ENCODE peak calls at places on chromosomes 7 and 10, in four cellular contexts. One of them, this sample, is unnamed.

GRCh38 chr7:147240468-147240867 is 1123.9 kb downstream of the CNTNAP2 start:
- DNase-seq in CD4-positive, CD25-positive, alpha-beta regulatory T cell: no peak
- DNase-seq in pancreas: no peak
- DNase-seq in suprapubic skin: no peak
- DNase-seq in this sample: no peak

GRCh38 chr7:90594791-90595317 is 1.3 kb upstream of the CDK14 start:
- DNase-seq in pancreas: no peak
- DNase-seq in CD4-positive, CD25-positive, alpha-beta regulatory T cell: no peak
- DNase-seq in suprapubic skin: no peak
- DNase-seq in this sample: no peak

GRCh38 chr10:83372646-83373045 is 766.7 kb upstream of the GHITM start:
- DNase-seq in pancreas: no peak
- DNase-seq in suprapubic skin: no peak
- DNase-seq in CD4-positive, CD25-positive, alpha-beta regulatory T cell: no peak
- DNase-seq in this sample: no peak

GRCh38 chr10:62815373-62816111 is 624 bp downstream of the EGR2 start:
- DNase-seq in suprapubic skin: no peak
- DNase-seq in pancreas: no peak
- DNase-seq in CD4-positive, CD25-positive, alpha-beta regulatory T cell: peak; percentile 44
- DNase-seq in this sample: peak; percentile 28

GRCh38 chr7:104267701-104268368 is 60.0 kb upstream of the ORC5 start:
- DNase-seq in pancreas: no peak
- DNase-seq in CD4-positive, CD25-positive, alpha-beta regulatory T cell: no peak
- DNase-seq in suprapubic skin: no peak
- DNase-seq in this sample: no peak

GRCh38 chr7:7581531-7582179 is 15.0 kb downstream of the MIOS start:
- DNase-seq in suprapubic skin: no peak
- DNase-seq in pancreas: no peak
- DNase-seq in CD4-positive, CD25-positive, alpha-beta regulatory T cell: no peak
- DNase-seq in this sample: no peak

GRCh38 chr7:73851410-73852338 is 9.3 kb upstream of the TMEM270 start:
- DNase-seq in suprapubic skin: no peak
- DNase-seq in pancreas: no peak
- DNase-seq in CD4-positive, CD25-positive, alpha-beta regulatory T cell: peak; percentile 87
- DNase-seq in this sample: no peak

GRCh38 chr7:47373871-47374451 is 207.9 kb downstream of the TNS3 start:
- DNase-seq in CD4-positive, CD25-positive, alpha-beta regulatory T cell: no peak
- DNase-seq in pancreas: peak; percentile 86
- DNase-seq in suprapubic skin: peak; percentile 13
- DNase-seq in this sample: no peak

GRCh38 chr7:5638994-5639393 is 142.5 kb downstream of the RNF216 start:
- DNase-seq in pancreas: no peak
- DNase-seq in suprapubic skin: no peak
- DNase-seq in CD4-positive, CD25-positive, alpha-beta regulatory T cell: no peak
- DNase-seq in this sample: no peak

GRCh38 chr7:96219382-96220130 is 102.3 kb downstream of the SLC25A13 start:
- DNase-seq in pancreas: no peak
- DNase-seq in CD4-positive, CD25-positive, alpha-beta regulatory T cell: no peak
- DNase-seq in suprapubic skin: no peak
- DNase-seq in this sample: no peak

GRCh38 chr10:8563478-8563877 is 509.0 kb downstream of the GATA3 start:
- DNase-seq in suprapubic skin: no peak
- DNase-seq in CD4-positive, CD25-positive, alpha-beta regulatory T cell: peak; percentile 7
- DNase-seq in pancreas: no peak
- DNase-seq in this sample: no peak

GRCh38 chr10:35462491-35462934 is 126.2 kb downstream of the CCNY start:
- DNase-seq in pancreas: no peak
- DNase-seq in CD4-positive, CD25-positive, alpha-beta regulatory T cell: peak; percentile 77
- DNase-seq in suprapubic skin: no peak
- DNase-seq in this sample: no peak

GRCh38 chr10:35463105-35463867 is 127.0 kb downstream of the CCNY start:
- DNase-seq in pancreas: no peak
- DNase-seq in suprapubic skin: no peak
- DNase-seq in CD4-positive, CD25-positive, alpha-beta regulatory T cell: peak; percentile 60
- DNase-seq in this sample: no peak

GRCh38 chr10:35459449-35459847 is 123.1 kb downstream of the CCNY start:
- DNase-seq in CD4-positive, CD25-positive, alpha-beta regulatory T cell: peak; percentile 94
- DNase-seq in pancreas: no peak
- DNase-seq in suprapubic skin: no peak
- DNase-seq in this sample: no peak

GRCh38 chr10:35458500-35459448 is 122.5 kb downstream of the CCNY start:
- DNase-seq in pancreas: no peak
- DNase-seq in CD4-positive, CD25-positive, alpha-beta regulatory T cell: peak; percentile 38
- DNase-seq in suprapubic skin: no peak
- DNase-seq in this sample: no peak

GRCh38 chr10:35460852-35461460 is 124.6 kb downstream of the CCNY start:
- DNase-seq in pancreas: no peak
- DNase-seq in suprapubic skin: no peak
- DNase-seq in CD4-positive, CD25-positive, alpha-beta regulatory T cell: no peak
- DNase-seq in this sample: no peak
- H3K4me1 ChIP-seq in pancreas: peaks cover 8% of the 10 kb centered on the region
- H3K4me1 ChIP-seq in suprapubic skin: peaks cover 41% of the 10 kb centered on the region
- H3K4me1 ChIP-seq in CD4-positive, CD25-positive, alpha-beta regulatory T cell: peaks cover 44% of the 10 kb centered on the region
- H3K4me1 ChIP-seq in this sample: peaks cover 17% of the 10 kb centered on the region

GRCh38 chr7:25517906-25518305 is 289.6 kb upstream of the NPVF start:
- DNase-seq in suprapubic skin: no peak
- DNase-seq in CD4-positive, CD25-positive, alpha-beta regulatory T cell: no peak
- DNase-seq in pancreas: no peak
- DNase-seq in this sample: no peak
- H3K27ac ChIP-seq in suprapubic skin: no peak overlapping the region
- H3K27ac ChIP-seq in CD4-positive, CD25-positive, alpha-beta regulatory T cell: no peak overlapping the region
- H3K27ac ChIP-seq in pancreas: no peak overlapping the region
- H3K27ac ChIP-seq in this sample: no peak overlapping the region

DNA sequence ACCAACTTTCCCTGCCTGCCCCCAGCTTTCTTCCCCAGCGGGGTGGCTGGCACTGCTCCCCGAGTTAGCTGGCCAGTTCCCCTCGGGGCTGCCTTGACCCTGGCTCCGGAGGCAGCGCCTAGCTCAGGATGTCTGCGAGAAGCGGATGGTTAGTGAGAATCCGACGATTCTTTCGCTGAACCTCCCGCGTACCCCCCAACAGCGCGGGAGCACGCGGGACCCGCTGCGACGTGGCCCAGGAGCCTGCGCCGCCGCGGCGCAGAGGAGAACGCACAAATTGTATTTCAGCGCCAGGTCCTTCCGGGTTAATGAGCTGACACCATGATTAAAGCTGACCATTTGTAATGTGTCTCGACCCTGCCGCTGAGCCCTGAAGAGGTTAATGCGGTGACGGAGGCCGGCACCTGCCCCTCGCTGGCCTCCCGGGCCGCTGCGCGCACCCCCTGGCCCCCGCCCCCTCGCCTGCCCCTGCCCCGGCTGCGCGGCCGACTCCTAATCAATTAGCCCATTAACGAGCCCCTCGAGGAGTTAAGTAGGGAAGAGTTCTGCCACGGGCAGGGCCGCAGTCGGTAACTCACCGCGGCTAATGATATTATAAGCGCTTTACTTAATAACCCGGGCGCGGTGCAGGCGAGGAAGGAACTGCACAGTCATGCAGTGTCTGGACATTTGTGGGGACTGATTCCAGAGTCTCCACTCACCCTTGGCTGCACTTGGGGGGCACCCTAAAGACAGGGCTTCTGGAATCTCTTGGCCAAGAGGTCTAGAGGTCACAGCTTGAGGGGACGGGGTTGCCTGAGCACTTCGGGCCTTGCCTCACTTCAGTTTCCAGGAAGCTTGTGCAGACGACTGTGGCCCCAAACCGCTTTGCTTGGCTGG is 1.7 kb upstream of the HMX2 start:
- DNase-seq in suprapubic skin: no peak
- DNase-seq in pancreas: no peak
- DNase-seq in CD4-positive, CD25-positive, alpha-beta regulatory T cell: no peak
- DNase-seq in this sample: no peak
- H3K4me3 ChIP-seq in suprapubic skin: peak overlapping the region; percentile 5
- H3K4me3 ChIP-seq in pancreas: no peak overlapping the region
- H3K4me3 ChIP-seq in CD4-positive, CD25-positive, alpha-beta regulatory T cell: no peak overlapping the region
- H3K4me3 ChIP-seq in this sample: no peak overlapping the region

DNA sequence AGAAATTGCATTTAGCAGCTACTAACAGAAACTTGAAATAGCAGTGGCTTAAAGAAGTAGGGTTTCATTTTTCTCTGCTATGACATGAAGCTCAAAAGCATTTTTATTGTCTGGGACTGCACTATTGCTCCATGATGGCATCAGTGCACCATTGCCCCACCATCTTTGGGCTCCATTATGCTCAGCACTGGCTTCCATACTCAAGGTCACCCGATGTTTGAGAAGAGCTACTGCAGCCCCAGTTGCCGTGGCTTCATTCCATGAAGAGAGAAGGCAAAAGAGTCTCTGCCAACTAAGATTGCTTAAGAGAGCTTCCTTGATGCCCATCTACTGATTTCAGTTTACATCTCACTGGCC is 192.2 kb upstream of the LRGUK start:
- DNase-seq in pancreas: no peak
- DNase-seq in CD4-positive, CD25-positive, alpha-beta regulatory T cell: no peak
- DNase-seq in suprapubic skin: no peak
- DNase-seq in this sample: no peak
- H3K4me1 ChIP-seq in pancreas: no peaks in the 10 kb centered on the region
- H3K4me1 ChIP-seq in CD4-positive, CD25-positive, alpha-beta regulatory T cell: no peaks in the 10 kb centered on the region
- H3K4me1 ChIP-seq in suprapubic skin: no peaks in the 10 kb centered on the region
- H3K4me1 ChIP-seq in this sample: no peaks in the 10 kb centered on the region

GRCh38 chr7:112160130-112160770 is 45.9 kb downstream of the DOCK4 start:
- DNase-seq in pancreas: no peak
- DNase-seq in CD4-positive, CD25-positive, alpha-beta regulatory T cell: no peak
- DNase-seq in suprapubic skin: no peak
- DNase-seq in this sample: no peak
- H3K27ac ChIP-seq in pancreas: no peak overlapping the region
- H3K27ac ChIP-seq in CD4-positive, CD25-positive, alpha-beta regulatory T cell: no peak overlapping the region
- H3K27ac ChIP-seq in suprapubic skin: no peak overlapping the region
- H3K27ac ChIP-seq in this sample: no peak overlapping the region

GRCh38 chr10:44893604-44894468 is 17.3 kb upstream of the TMEM72 start:
- DNase-seq in suprapubic skin: no peak
- DNase-seq in pancreas: no peak
- DNase-seq in CD4-positive, CD25-positive, alpha-beta regulatory T cell: no peak
- DNase-seq in this sample: no peak

GRCh38 chr10:44894691-44895090 is 16.4 kb upstream of the TMEM72 start:
- DNase-seq in pancreas: no peak
- DNase-seq in CD4-positive, CD25-positive, alpha-beta regulatory T cell: no peak
- DNase-seq in suprapubic skin: no peak
- DNase-seq in this sample: no peak

GRCh38 chr10:44898665-44899064 is 12.5 kb upstream of the TMEM72 start:
- DNase-seq in suprapubic skin: no peak
- DNase-seq in pancreas: no peak
- DNase-seq in CD4-positive, CD25-positive, alpha-beta regulatory T cell: no peak
- DNase-seq in this sample: no peak

GRCh38 chr10:44897049-44897448 is 14.1 kb upstream of the TMEM72 start:
- DNase-seq in pancreas: no peak
- DNase-seq in suprapubic skin: no peak
- DNase-seq in CD4-positive, CD25-positive, alpha-beta regulatory T cell: no peak
- DNase-seq in this sample: no peak

DNA sequence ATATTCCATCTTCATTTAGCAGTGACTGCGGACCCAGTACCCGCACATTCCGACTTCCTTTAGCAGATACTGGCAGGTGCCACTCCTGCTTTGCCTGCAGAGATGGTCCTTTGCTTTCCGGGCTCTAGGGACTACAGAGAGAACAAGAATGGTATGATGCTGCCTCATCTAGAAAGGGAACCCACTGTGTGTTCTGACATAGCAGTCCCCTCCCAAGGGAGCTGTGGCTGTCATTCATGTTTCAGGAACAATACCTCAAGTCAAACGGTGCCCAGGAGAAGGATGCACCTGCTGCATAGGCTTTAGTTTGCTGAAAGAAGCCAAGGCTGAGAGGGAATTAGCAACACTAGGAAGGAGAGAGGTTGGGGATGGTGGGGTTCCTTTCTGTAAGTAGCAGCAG is 15.9 kb upstream of the TMEM72 start:
- DNase-seq in CD4-positive, CD25-positive, alpha-beta regulatory T cell: no peak
- DNase-seq in suprapubic skin: no peak
- DNase-seq in pancreas: no peak
- DNase-seq in this sample: no peak
- H3K4me3 ChIP-seq in CD4-positive, CD25-positive, alpha-beta regulatory T cell: no peak overlapping the region
- H3K4me3 ChIP-seq in suprapubic skin: no peak overlapping the region
- H3K4me3 ChIP-seq in pancreas: no peak overlapping the region
- H3K4me3 ChIP-seq in this sample: no peak overlapping the region

GRCh38 chr10:28558923-28559508 is 26.1 kb downstream of the WAC start:
- DNase-seq in pancreas: no peak
- DNase-seq in CD4-positive, CD25-positive, alpha-beta regulatory T cell: no peak
- DNase-seq in suprapubic skin: no peak
- DNase-seq in this sample: no peak
- H3K4me1 ChIP-seq in pancreas: peaks cover 4% of the 10 kb centered on the region
- H3K4me1 ChIP-seq in CD4-positive, CD25-positive, alpha-beta regulatory T cell: peaks cover 51% of the 10 kb centered on the region
- H3K4me1 ChIP-seq in suprapubic skin: peaks cover 38% of the 10 kb centered on the region
- H3K4me1 ChIP-seq in this sample: peaks cover 13% of the 10 kb centered on the region

GRCh38 chr7:40546616-40547501 is 412.1 kb downstream of the SUGCT start:
- DNase-seq in pancreas: no peak
- DNase-seq in CD4-positive, CD25-positive, alpha-beta regulatory T cell: no peak
- DNase-seq in suprapubic skin: no peak
- DNase-seq in this sample: no peak
- H3K27ac ChIP-seq in pancreas: no peak overlapping the region
- H3K27ac ChIP-seq in CD4-positive, CD25-positive, alpha-beta regulatory T cell: no peak overlapping the region
- H3K27ac ChIP-seq in suprapubic skin: no peak overlapping the region
- H3K27ac ChIP-seq in this sample: no peak overlapping the region

This sample was measured in naive thymus-derived CD4-positive, alpha-beta T cell.